ENCODE peak calls at places on chromosome 9, in five cellular contexts. I is right lobe of liver, G is MM.1S, K is choroid plexus epithelial cell, R is PC-3. A is an unnamed sample.

GRCh38 chr9:114738581-114739316 is 56.8 kb upstream of the TEX48 start:
- DNase-seq in G (peak; percentile 71), K (peak; percentile 93), I (peak; percentile 60), R (peak; percentile 80), A (no peak)

GRCh38 chr9:68653141-68653595 is 51.9 kb upstream of the PIP5K1B start:
- DNase-seq in K (no peak), R (no peak), G (peak; percentile 90), I (no peak), A (no peak)

GRCh38 chr9:114836769-114837168 is 30.9 kb upstream of the TNFSF15 start:
- DNase-seq in I (no peak), K (no peak), G (no peak), R (peak; percentile 17), A (no peak)

GRCh38 chr9:136901516-136902258 is 15.4 kb downstream of the TRAF2 start:
- DNase-seq in K (peak; percentile 59), G (peak; percentile 95), R (peak; percentile 78), I (peak; percentile 61), A (no peak)

GRCh38 chr9:114266969-114267368 is 55.9 kb upstream of the ORM1 start:
- DNase-seq in K (no peak), G (no peak), I (no peak), R (no peak), A (no peak)

GRCh38 chr9:136533775-136534157 is 12.1 kb downstream of the NOTCH1 start:
- DNase-seq in G (no peak), K (no peak), I (no peak), R (no peak), A (no peak)

GRCh38 chr9:96417610-96418073 is 528 bp downstream of the ZNF367 start:
- DNase-seq in K (no peak), G (no peak), I (peak; percentile 55), R (no peak), A (no peak)

GRCh38 chr9:27053369-27054057 is 48.0 kb upstream of the LRRC19 start:
- DNase-seq in I (no peak), K (peak; percentile 55), G (no peak), R (no peak), A (no peak)

GRCh38 chr9:121283856-121284732 is 16.1 kb downstream of the GSN start:
- DNase-seq in K (no peak), R (no peak), I (no peak), G (no peak), A (no peak)

GRCh38 chr9:16509946-16510504 is 360.4 kb downstream of the BNC2 start:
- DNase-seq in K (peak; percentile 81), I (no peak), G (no peak), R (peak; percentile 10), A (no peak)

GRCh38 chr9:131417264-131418142 is 23.6 kb downstream of the PRRC2B start:
- DNase-seq in I (no peak), K (no peak), R (no peak), G (no peak), A (peak; percentile 13)

GRCh38 chr9:35570709-35571108 is 34.4 kb upstream of the TESK1 start:
- DNase-seq in G (no peak), K (no peak), R (no peak), I (no peak), A (no peak)

GRCh38 chr9:86557063-86557766 is 203.0 kb upstream of the TUT7 start:
- DNase-seq in R (no peak), K (peak; percentile 92), G (no peak), I (no peak), A (no peak)

GRCh38 chr9:93123561-93124283 is 10.3 kb downstream of the NINJ1 start:
- DNase-seq in K (no peak), I (no peak), G (no peak), R (no peak), A (peak; percentile 75)

GRCh38 chr9:81848472-81848871 is 79.8 kb upstream of the SPATA31D4 start:
- DNase-seq in I (no peak), R (peak; percentile 44), G (no peak), K (peak; percentile 63), A (no peak)

GRCh38 chr9:89837911-89838310 is 233.1 kb downstream of the GADD45G start:
- DNase-seq in R (no peak), G (no peak), K (no peak), I (no peak), A (no peak)

GRCh38 chr9:33143241-33143642 is 23.9 kb downstream of the B4GALT1 start:
- DNase-seq in G (no peak), K (peak; percentile 89), R (no peak), I (no peak), A (no peak)

GRCh38 chr9:36997414-36997813 is 36.7 kb downstream of the PAX5 start:
- DNase-seq in R (peak; percentile 65), K (no peak), G (no peak), I (no peak), A (no peak)

GRCh38 chr9:93119953-93120845 is 13.9 kb downstream of the NINJ1 start:
- DNase-seq in K (peak; percentile 98), R (peak; percentile 85), G (no peak), I (peak; percentile 96), A (peak; percentile 87)

GRCh38 chr9:27352457-27353188 is 55.7 kb upstream of the EQTN start:
- DNase-seq in R (no peak), I (no peak), K (no peak), G (no peak), A (no peak)

GRCh38 chr9:133873006-133873780 is 118.9 kb downstream of the VAV2 start:
- DNase-seq in R (no peak), I (no peak), G (no peak), K (no peak), A (no peak)

GRCh38 chr9:17613723-17614122 is 34.9 kb downstream of the SH3GL2 start:
- DNase-seq in R (peak; percentile 93), G (no peak), K (peak; percentile 36), I (no peak), A (no peak)

GRCh38 chr9:29999645-30000044 is 2384.8 kb upstream of the ACO1 start:
- DNase-seq in I (no peak), K (no peak), R (no peak), G (no peak), A (no peak)

DNA sequence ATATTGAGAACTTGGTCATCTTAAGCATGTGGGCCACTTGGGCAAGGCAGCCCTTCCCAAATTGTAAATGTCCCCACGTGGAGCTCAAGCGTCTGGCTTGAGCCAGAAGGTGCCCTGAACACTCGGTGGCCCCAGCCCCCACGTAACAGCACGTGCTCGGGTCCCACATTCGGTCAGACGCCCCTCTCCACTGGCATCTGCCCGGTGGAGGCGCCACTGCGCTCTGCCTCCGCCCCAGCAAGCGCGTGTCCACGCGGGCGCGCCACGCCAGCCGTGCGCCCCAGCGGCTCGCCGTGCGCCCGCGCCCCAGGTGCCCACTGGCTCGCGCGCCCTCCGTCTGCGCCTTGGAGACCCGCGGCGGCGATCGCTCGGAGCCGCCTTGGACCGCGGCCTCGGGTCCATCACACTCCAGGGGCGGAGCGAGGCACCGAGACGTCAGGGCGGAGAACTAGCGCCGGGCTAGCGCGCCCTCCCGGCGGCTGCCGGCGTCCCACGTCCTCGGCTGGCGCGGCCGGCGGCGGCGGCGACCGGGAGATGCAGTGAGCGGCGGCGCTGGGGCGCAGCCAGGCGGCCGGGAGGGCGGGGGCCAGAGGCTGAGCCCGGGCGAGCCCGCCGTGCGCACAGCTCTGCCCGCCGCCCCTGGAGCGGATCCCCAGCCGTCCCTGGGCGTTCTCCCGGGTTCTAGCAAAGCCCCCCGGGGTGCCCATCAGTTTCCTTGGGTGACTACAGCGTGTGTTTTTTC is at the start of gene PALM2AKAP2:
- DNase-seq in G (peak; percentile 33), K (peak; percentile 54), R (peak; percentile 58), I (peak; percentile 74), A (peak; percentile 92)
- TF ChIP-seq CTCF in G (no peak), K (peak; percentile 33), R (peak; percentile 35), I (peak; percentile 34), A (peak; percentile 74)

DNA sequence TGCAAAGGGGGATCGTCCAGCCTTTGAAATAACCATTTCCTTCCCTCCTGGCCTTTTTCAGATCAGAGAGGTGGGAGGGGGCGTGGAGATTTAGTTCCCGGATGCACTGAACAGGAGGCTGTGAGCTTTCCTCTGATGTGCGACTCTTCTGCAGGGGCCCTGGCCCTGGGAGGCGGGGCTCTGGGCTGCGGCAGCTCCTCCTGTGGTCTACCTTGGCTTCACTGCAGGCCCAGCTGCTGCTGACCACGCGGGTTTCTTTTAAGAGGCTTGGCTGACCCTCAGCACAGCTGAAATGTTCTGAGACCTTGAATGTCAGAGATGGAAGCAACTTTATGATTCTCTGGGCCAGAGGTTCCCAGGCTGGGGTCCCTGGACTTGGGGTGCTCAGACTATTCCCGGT is 27.0 kb upstream of the COL15A1 start:
- DNase-seq in R (no peak), I (no peak), K (peak; percentile 76), G (no peak), A (no peak)
- TF ChIP-seq CTCF in R (no peak), I (no peak), K (peak; percentile 30), G (no peak), A (no peak)

DNA sequence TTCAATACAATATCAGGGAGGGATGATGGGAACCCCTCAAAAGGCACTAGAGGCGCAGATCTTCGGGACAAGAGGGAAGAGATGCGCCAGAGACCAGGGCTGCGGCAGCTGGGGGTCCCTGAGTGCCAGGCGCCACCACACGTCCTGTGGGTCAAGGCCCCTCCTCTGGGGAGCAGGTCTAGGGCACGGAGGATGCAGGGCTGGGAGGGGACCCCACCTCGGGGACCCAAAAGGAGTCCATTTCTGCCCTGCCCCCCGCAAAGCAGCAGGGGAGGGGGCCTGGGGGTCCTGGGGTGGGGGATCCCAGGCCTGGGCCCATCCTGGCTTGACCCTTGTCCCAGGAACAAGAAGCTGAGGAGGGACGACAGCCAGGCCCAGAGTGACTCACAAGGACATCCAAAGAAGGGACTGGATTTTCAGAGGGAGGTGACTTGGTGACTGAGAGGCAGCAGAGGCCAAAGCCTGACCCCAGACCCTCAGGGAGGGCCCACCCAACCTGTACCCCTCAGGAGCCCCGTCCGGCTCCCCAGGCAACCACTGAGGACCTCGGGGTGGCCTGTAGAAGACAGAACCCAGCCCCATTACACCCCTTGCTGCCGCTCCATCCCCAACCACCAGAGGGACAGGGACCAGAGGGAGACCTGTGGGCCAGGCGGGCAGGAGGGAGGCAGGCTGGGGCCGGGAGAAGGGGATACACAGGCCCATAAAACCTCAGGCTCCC is 54.2 kb downstream of the LRSAM1 start:
- DNase-seq in I (no peak), R (peak; percentile 42), K (peak; percentile 59), G (peak; percentile 12), A (no peak)
- TF ChIP-seq CTCF in I (no peak), R (peak; percentile 57), K (peak; percentile 77), G (peak; percentile 48), A (peak; percentile 76)

GRCh38 chr9:125966959-125967711 is 220.0 kb downstream of the PBX3 start:
- DNase-seq in K (no peak), G (no peak), I (no peak), R (no peak), A (no peak)
- TF ChIP-seq CTCF in K (no peak), G (no peak), I (no peak), R (no peak), A (no peak)

GRCh38 chr9:4852419-4852818 is 59.7 kb downstream of the RCL1 start:
- DNase-seq in K (no peak), G (no peak), R (no peak), I (peak; percentile 33), A (no peak)

GRCh38 chr9:4850611-4851010 is 57.9 kb downstream of the RCL1 start:
- DNase-seq in G (no peak), I (no peak), K (peak; percentile 64), R (no peak), A (no peak)

GRCh38 chr9:4854191-4854590 is 61.4 kb downstream of the RCL1 start:
- DNase-seq in G (no peak), K (peak; percentile 17), R (no peak), I (no peak), A (no peak)

GRCh38 chr9:4844439-4844838 is 51.7 kb downstream of the RCL1 start:
- DNase-seq in R (no peak), K (no peak), G (no peak), I (no peak), A (no peak)

GRCh38 chr9:4849364-4849763 is 56.6 kb downstream of the RCL1 start:
- DNase-seq in G (no peak), I (peak; percentile 38), R (peak; percentile 13), K (no peak), A (no peak)
- TF ChIP-seq CTCF in G (peak; percentile 21), I (peak; percentile 18), R (peak; percentile 49), K (no peak), A (peak; percentile 18)

A was measured in chondrocyte.